ENCODE peak calls at places on chromosome X, in eight cellular contexts. I, X, U, Q, F, S, M and J are unnamed samples.

GRCh38 chrX:53239474-53239873 is 14.5 kb upstream of the KDM5C start:
- DNase-seq in S (no peak), X (peak; percentile 73), Q (no peak), F (no peak), U (no peak), I (peak; percentile 22), M (no peak), J (peak; percentile 35)

GRCh38 chrX:107857815-107858214 is 32.1 kb downstream of the MID2 start:
- DNase-seq in M (peak; percentile 17), S (no peak), Q (no peak), I (no peak), U (no peak), X (no peak), F (no peak), J (no peak)

GRCh38 chrX:40646489-40647306 is 663 bp downstream of the CXorf38 start:
- DNase-seq in F (peak; percentile 18), I (peak; percentile 6), M (peak; percentile 30), S (peak; percentile 65), Q (peak; percentile 70), U (peak; percentile 67), X (peak; percentile 46), J (no peak)

GRCh38 chrX:103157511-103158316 is 57.2 kb upstream of the BEX4 start:
- DNase-seq in F (peak; percentile 42), X (peak; percentile 42), M (peak; percentile 32), Q (no peak), U (peak; percentile 52), S (no peak), I (peak; percentile 13), J (peak; percentile 6)

GRCh38 chrX:34560180-34560579 is 96.9 kb downstream of the TMEM47 start:
- DNase-seq in F (no peak), I (no peak), M (no peak), U (no peak), S (no peak), Q (no peak), X (no peak), J (no peak)

GRCh38 chrX:74540635-74541249 is 73.7 kb downstream of the RLIM start:
- DNase-seq in M (no peak), X (no peak), U (no peak), I (no peak), F (peak; percentile 48), Q (no peak), S (no peak), J (no peak)

GRCh38 chrX:134529481-134529880 is 69.5 kb downstream of the HPRT1 start:
- DNase-seq in Q (no peak), S (no peak), X (no peak), U (no peak), M (no peak), I (no peak), F (no peak), J (no peak)

GRCh38 chrX:106286053-106286650 is 118.0 kb downstream of the PWWP3B start:
- DNase-seq in U (no peak), X (no peak), M (peak; percentile 28), Q (no peak), S (no peak), F (peak; percentile 84), I (no peak), J (peak; percentile 50)

GRCh38 chrX:12007881-12008280 is 130.4 kb upstream of the FRMPD4 start:
- DNase-seq in S (no peak), I (no peak), X (no peak), F (peak; percentile 90), M (no peak), U (peak; percentile 65), Q (no peak), J (no peak)

GRCh38 chrX:39950035-39950688 is 147.6 kb downstream of the BCOR start:
- DNase-seq in I (no peak), S (no peak), U (peak; percentile 36), X (peak; percentile 5), Q (no peak), M (no peak), F (no peak), J (no peak)

GRCh38 chrX:107729558-107730297 is 45.9 kb downstream of the TSC22D3 start:
- DNase-seq in I (no peak), X (no peak), M (peak; percentile 67), U (no peak), F (peak; percentile 50), Q (peak; percentile 80), S (no peak), J (no peak)

GRCh38 chrX:76850851-76851250 is 423.3 kb downstream of the MAGEE1 start:
- DNase-seq in M (no peak), Q (no peak), I (no peak), X (peak; percentile 3), U (peak; percentile 0), S (no peak), F (no peak), J (no peak)

GRCh38 chrX:153739754-153740486 is 15.3 kb downstream of the ABCD1 start:
- DNase-seq in U (no peak), I (no peak), S (no peak), X (no peak), Q (no peak), M (no peak), F (peak; percentile 68), J (no peak)

GRCh38 chrX:12949205-12949926 is 25.5 kb upstream of the TMSB4X start:
- DNase-seq in I (no peak), S (no peak), Q (no peak), M (no peak), X (peak; percentile 43), F (no peak), U (peak; percentile 52), J (no peak)

GRCh38 chrX:95718746-95719145 is 965.9 kb upstream of the DIAPH2 start:
- DNase-seq in M (no peak), U (no peak), I (no peak), X (no peak), Q (no peak), S (no peak), F (no peak), J (no peak)

GRCh38 chrX:129719931-129720520 is 18.8 kb upstream of the XPNPEP2 start:
- DNase-seq in U (peak; percentile 35), Q (no peak), M (no peak), S (no peak), F (no peak), I (no peak), X (no peak), J (no peak)

GRCh38 chrX:136768469-136769084 is 12.2 kb downstream of the ARHGEF6 start:
- DNase-seq in Q (peak; percentile 75), U (peak; percentile 93), X (no peak), S (peak; percentile 72), F (peak; percentile 72), I (no peak), M (peak; percentile 15), J (no peak)

GRCh38 chrX:65971151-65971550 is 68.7 kb downstream of the VSIG4 start:
- DNase-seq in F (no peak), S (no peak), X (no peak), U (no peak), I (no peak), Q (no peak), M (no peak), J (no peak)

GRCh38 chrX:41481264-41482109 is 34.3 kb downstream of the NYX start:
- DNase-seq in S (no peak), F (peak; percentile 8), M (no peak), Q (no peak), X (peak; percentile 38), I (peak; percentile 15), U (peak; percentile 27), J (peak; percentile 29)

GRCh38 chrX:110944793-110945466 is 149.3 kb upstream of the CHRDL1 start:
- DNase-seq in X (no peak), Q (no peak), M (no peak), F (peak; percentile 9), I (no peak), U (no peak), S (no peak), J (no peak)